ENCODE peak calls at places on chromosome 20, in five cellular contexts. Q is A673; R is CD8-positive, alpha-beta memory T cell; U is left ventricle myocardium inferior; Y is CD4-positive, CD25-positive, alpha-beta regulatory T cell. D is an unnamed sample.

GRCh38 chr20:58584881-58585752 is 66.0 kb upstream of the STX16 start:
- DNase-seq in Y (no peak), Q (no peak), U (no peak), R (no peak), D (peak; percentile 23)

GRCh38 chr20:23103284-23104018 is 17.3 kb upstream of the CD93 start:
- DNase-seq in U (no peak), R (no peak), Q (no peak), Y (no peak), D (no peak)

GRCh38 chr20:60993647-60994046 is 258.4 kb upstream of the CDH4 start:
- DNase-seq in U (no peak), Y (no peak), R (no peak), Q (peak; percentile 24), D (no peak)

GRCh38 chr20:50824137-50824536 is 29.3 kb downstream of the BCAS4 start:
- DNase-seq in Y (no peak), U (no peak), Q (no peak), R (no peak), D (peak; percentile 93)

GRCh38 chr20:25294459-25295385 is 46.8 kb downstream of the PYGB start:
- DNase-seq in R (peak; percentile 71), Q (peak; percentile 70), U (no peak), Y (peak; percentile 64), D (no peak)

GRCh38 chr20:58481541-58482021 is 33.6 kb downstream of the APCDD1L start:
- DNase-seq in Q (peak; percentile 61), Y (peak; percentile 29), R (no peak), U (no peak), D (peak; percentile 75)

GRCh38 chr20:35663516-35663812 is 1.2 kb downstream of the CPNE1 start:
- DNase-seq in U (no peak), R (no peak), Y (no peak), Q (no peak), D (no peak)

GRCh38 chr20:62143118-62143975 is at the start of the genes PSMA7 and SS18L1:
- DNase-seq in Q (peak; percentile 95), R (peak; percentile 87), Y (peak; percentile 93), U (peak; percentile 89), D (peak; percentile 95)

GRCh38 chr20:20941468-20941889 is 164.7 kb downstream of the LINC00237 start:
- DNase-seq in R (no peak), Y (no peak), Q (no peak), U (no peak), D (no peak)

GRCh38 chr20:38726849-38727601 is 2.7 kb downstream of the SLC32A1 start:
- DNase-seq in U (no peak), Y (peak; percentile 62), Q (peak; percentile 74), R (no peak), D (no peak)

GRCh38 chr20:54342258-54342782 is 133.1 kb upstream of the DOK5 start:
- DNase-seq in Q (no peak), R (no peak), Y (no peak), U (no peak), D (no peak)

GRCh38 chr20:58524814-58525213 is 9.6 kb upstream of the APCDD1L start:
- DNase-seq in Y (no peak), Q (no peak), R (no peak), U (no peak), D (no peak)

GRCh38 chr20:38134427-38135281 is 30.4 kb downstream of the TGM2 start:
- DNase-seq in Q (peak; percentile 49), R (no peak), Y (peak; percentile 13), U (no peak), D (peak; percentile 79)

GRCh38 chr20:22511943-22512910 is 72.1 kb downstream of the FOXA2 start:
- DNase-seq in U (no peak), R (no peak), Y (no peak), Q (no peak), D (no peak)

GRCh38 chr20:17644451-17644850 is 37.6 kb downstream of the RRBP1 start:
- DNase-seq in Q (no peak), R (no peak), Y (no peak), U (no peak), D (peak; percentile 85)

GRCh38 chr20:32071395-32072167 is 19.5 kb downstream of the HCK start:
- DNase-seq in Q (no peak), Y (no peak), R (no peak), U (no peak), D (peak; percentile 52)

GRCh38 chr20:1130849-1131248 is 12.4 kb downstream of the PSMF1 start:
- DNase-seq in Q (no peak), U (peak; percentile 40), Y (no peak), R (no peak), D (peak; percentile 78)

GRCh38 chr20:44948513-44948912 is 11.7 kb downstream of the TOMM34 start:
- DNase-seq in R (no peak), Q (no peak), U (no peak), Y (no peak), D (no peak)

GRCh38 chr20:19915111-19915798 is 101.9 kb upstream of the NAA20 start:
- DNase-seq in R (no peak), U (no peak), Q (peak; percentile 73), Y (no peak), D (peak; percentile 49)

GRCh38 chr20:38073307-38074010 is 39.9 kb downstream of the RPRD1B start:
- DNase-seq in U (peak; percentile 62), R (no peak), Y (peak; percentile 67), Q (peak; percentile 75), D (no peak)

GRCh38 chr20:33434434-33434833 is 9.1 kb downstream of the SNTA1 start:
- DNase-seq in U (no peak), R (no peak), Y (no peak), Q (no peak), D (no peak)
- H3K27ac ChIP-seq in U (peak overlapping the region; percentile 91), R (no peak overlapping the region), Y (no peak overlapping the region), Q (no peak overlapping the region), D (no peak overlapping the region)

GRCh38 chr20:2984956-2985661 is 58.3 kb upstream of the GNRH2 start:
- DNase-seq in R (no peak), Y (no peak), U (no peak), Q (peak; percentile 12), D (peak; percentile 46)
- H3K4me3 ChIP-seq in R (no peak overlapping the region), Y (no peak overlapping the region), U (no peak overlapping the region), Q (no peak overlapping the region), D (no peak overlapping the region)

GRCh38 chr20:9974324-9974723 is 60.5 kb upstream of the ANKEF1 start:
- DNase-seq in U (no peak), Y (no peak), R (no peak), Q (no peak), D (no peak)

GRCh38 chr20:9966966-9967365 is 67.8 kb upstream of the ANKEF1 start:
- DNase-seq in R (no peak), Q (peak; percentile 32), U (no peak), Y (no peak), D (no peak)

GRCh38 chr20:9977629-9978028 is 57.2 kb upstream of the ANKEF1 start:
- DNase-seq in U (no peak), Q (peak; percentile 12), R (no peak), Y (no peak), D (no peak)

GRCh38 chr20:9969626-9970025 is 65.2 kb upstream of the ANKEF1 start:
- DNase-seq in R (no peak), Y (no peak), Q (no peak), U (no peak), D (no peak)

DNA sequence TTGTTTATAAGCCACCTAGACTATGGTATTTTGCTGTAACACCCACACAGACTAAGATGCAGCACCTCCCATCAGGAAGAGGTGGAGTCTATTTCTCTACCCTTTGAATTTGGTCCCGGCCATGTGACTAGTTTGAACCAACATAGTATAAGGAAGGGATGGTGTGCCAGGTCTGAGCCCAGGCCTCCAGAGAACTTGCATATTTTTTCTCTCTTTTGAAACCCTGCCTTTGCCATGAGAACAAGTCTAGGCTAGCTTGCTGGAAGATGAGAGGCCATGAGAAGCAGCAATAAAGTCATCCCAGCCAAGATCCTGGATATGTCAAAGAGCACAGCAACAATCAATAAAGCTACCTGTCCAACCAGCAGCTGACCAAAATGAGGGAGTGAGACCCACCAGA is 63.0 kb upstream of the ANKEF1 start:
- DNase-seq in Q (no peak), R (no peak), U (no peak), Y (no peak), D (no peak)
- H3K27ac ChIP-seq in Q (no peak overlapping the region), R (no peak overlapping the region), U (no peak overlapping the region), Y (no peak overlapping the region), D (no peak overlapping the region)

GRCh38 chr20:40683894-40684268 is 5.2 kb downstream of the MAFB start:
- DNase-seq in Y (no peak), R (no peak), Q (no peak), U (no peak), D (no peak)
- H3K4me3 ChIP-seq in Y (no peak overlapping the region), R (no peak overlapping the region), Q (peak overlapping the region; percentile 78), U (peak overlapping the region; percentile 76), D (no peak overlapping the region)

GRCh38 chr20:46089076-46089337 is 755 bp downstream of the NCOA5 start:
- DNase-seq in Q (no peak), R (no peak), Y (no peak), U (no peak), D (no peak)

GRCh38 chr20:46089338-46090094 is at the start of gene NCOA5:
- DNase-seq in Q (peak; percentile 98), Y (peak; percentile 96), R (peak; percentile 95), U (peak; percentile 97), D (peak; percentile 98)

GRCh38 chr20:46090095-46090388 is 280 bp upstream of the NCOA5 start:
- DNase-seq in U (no peak), Y (no peak), R (no peak), Q (no peak), D (no peak)

GRCh38 chr20:46088409-46089075 is 1.2 kb downstream of the NCOA5 start:
- DNase-seq in Q (peak; percentile 26), R (no peak), U (no peak), Y (peak; percentile 34), D (no peak)

GRCh38 chr20:46093531-46093930 is 3.8 kb upstream of the NCOA5 start:
- DNase-seq in U (no peak), Y (no peak), R (no peak), Q (no peak), D (no peak)
- H3K27ac ChIP-seq in U (no peak overlapping the region), Y (no peak overlapping the region), R (no peak overlapping the region), Q (no peak overlapping the region), D (no peak overlapping the region)

GRCh38 chr20:13059398-13060136 is 50.8 kb downstream of the SPTLC3 start:
- DNase-seq in R (no peak), Y (no peak), Q (no peak), U (no peak), D (no peak)
- H3K4me3 ChIP-seq in R (no peak overlapping the region), Y (no peak overlapping the region), Q (no peak overlapping the region), U (no peak overlapping the region), D (no peak overlapping the region)

GRCh38 chr20:63273180-63273579 is 567 bp downstream of the ARFGAP1 start:
- DNase-seq in Y (no peak), Q (no peak), U (no peak), R (no peak), D (no peak)
- H3K27ac ChIP-seq in Y (peak overlapping the region; percentile 51), Q (peak overlapping the region; percentile 70), U (peak overlapping the region; percentile 77), R (peak overlapping the region; percentile 79), D (no peak overlapping the region)

GRCh38 chr20:64254571-64255360 is 782 bp upstream of the PCMTD2 start:
- DNase-seq in U (no peak), Y (peak; percentile 6), Q (no peak), R (no peak), D (no peak)

GRCh38 chr20:64256282-64256947 is 867 bp downstream of the PCMTD2 start:
- DNase-seq in R (no peak), U (no peak), Y (peak; percentile 31), Q (no peak), D (no peak)

GRCh38 chr20:64258071-64258823 is 2.7 kb downstream of the PCMTD2 start:
- DNase-seq in R (no peak), Q (no peak), U (no peak), Y (no peak), D (no peak)

GRCh38 chr20:64255361-64256281 is at the start of gene PCMTD2:
- DNase-seq in Q (peak; percentile 90), Y (peak; percentile 90), U (peak; percentile 83), R (peak; percentile 89), D (peak; percentile 94)

GRCh38 chr20:64257107-64257757 is 1.7 kb downstream of the PCMTD2 start:
- DNase-seq in R (no peak), Q (no peak), Y (no peak), U (no peak), D (no peak)
- H3K4me3 ChIP-seq in R (no peak overlapping the region), Q (peak overlapping the region; percentile 93), Y (peak overlapping the region; percentile 81), U (peak overlapping the region; percentile 86), D (no peak overlapping the region)